ENCODE peak calls at places on chromosome 12, in seven cellular contexts. One of them, this sample, is unnamed.
A peak's percentile ranks its signal among the peaks of the same experiment; 100 is the strongest.

GRCh38 chr12:54301428-54302045 is 722 bp upstream of the NFE2 start:
- DNase-seq in bronchial epithelial cell: no peak
- DNase-seq in sigmoid colon: peak; percentile 45
- DNase-seq in nephron progenitor cell: no peak
- DNase-seq in endothelial cell: no peak
- DNase-seq in psoas muscle: no peak
- DNase-seq in ovary: no peak
- DNase-seq in this sample: no peak

GRCh38 chr12:90938451-90938850 is 16.5 kb downstream of the CCER1 start:
- DNase-seq in psoas muscle: no peak
- DNase-seq in nephron progenitor cell: no peak
- DNase-seq in endothelial cell: no peak
- DNase-seq in bronchial epithelial cell: peak; percentile 84
- DNase-seq in ovary: no peak
- DNase-seq in sigmoid colon: no peak
- DNase-seq in this sample: no peak

GRCh38 chr12:110741371-110741770 is 1.3 kb downstream of the PPP1CC start:
- DNase-seq in psoas muscle: no peak
- DNase-seq in endothelial cell: no peak
- DNase-seq in bronchial epithelial cell: peak; percentile 24
- DNase-seq in ovary: no peak
- DNase-seq in sigmoid colon: no peak
- DNase-seq in nephron progenitor cell: no peak
- DNase-seq in this sample: no peak

GRCh38 chr12:7837366-7837765 is 35.3 kb downstream of the SLC2A14 start:
- DNase-seq in ovary: no peak
- DNase-seq in sigmoid colon: no peak
- DNase-seq in nephron progenitor cell: no peak
- DNase-seq in endothelial cell: no peak
- DNase-seq in psoas muscle: no peak
- DNase-seq in bronchial epithelial cell: no peak
- DNase-seq in this sample: no peak

GRCh38 chr12:98123186-98123585 is 392.2 kb upstream of the TMPO start:
- DNase-seq in nephron progenitor cell: no peak
- DNase-seq in bronchial epithelial cell: no peak
- DNase-seq in ovary: no peak
- DNase-seq in psoas muscle: no peak
- DNase-seq in endothelial cell: no peak
- DNase-seq in sigmoid colon: no peak
- DNase-seq in this sample: no peak

GRCh38 chr12:93573552-93574223 is 1.2 kb downstream of the SOCS2 start:
- DNase-seq in nephron progenitor cell: peak; percentile 25
- DNase-seq in endothelial cell: no peak
- DNase-seq in psoas muscle: no peak
- DNase-seq in bronchial epithelial cell: peak; percentile 66
- DNase-seq in sigmoid colon: no peak
- DNase-seq in ovary: peak; percentile 30
- DNase-seq in this sample: no peak

GRCh38 chr12:6114476-6114870 is 10.0 kb downstream of the VWF start:
- DNase-seq in sigmoid colon: no peak
- DNase-seq in bronchial epithelial cell: no peak
- DNase-seq in nephron progenitor cell: no peak
- DNase-seq in psoas muscle: no peak
- DNase-seq in ovary: no peak
- DNase-seq in endothelial cell: no peak
- DNase-seq in this sample: no peak

GRCh38 chr12:109540526-109541411 is 32.5 kb downstream of the MMAB start:
- DNase-seq in bronchial epithelial cell: no peak
- DNase-seq in psoas muscle: no peak
- DNase-seq in nephron progenitor cell: no peak
- DNase-seq in ovary: no peak
- DNase-seq in endothelial cell: no peak
- DNase-seq in sigmoid colon: no peak
- DNase-seq in this sample: no peak

GRCh38 chr12:83841620-83842019 is 1071.0 kb downstream of the SLC6A15 start:
- DNase-seq in bronchial epithelial cell: peak; percentile 45
- DNase-seq in psoas muscle: no peak
- DNase-seq in endothelial cell: no peak
- DNase-seq in sigmoid colon: no peak
- DNase-seq in nephron progenitor cell: no peak
- DNase-seq in ovary: no peak
- DNase-seq in this sample: no peak

GRCh38 chr12:93526786-93527428 is 45.6 kb upstream of the SOCS2 start:
- DNase-seq in endothelial cell: no peak
- DNase-seq in sigmoid colon: no peak
- DNase-seq in nephron progenitor cell: no peak
- DNase-seq in ovary: no peak
- DNase-seq in bronchial epithelial cell: peak; percentile 82
- DNase-seq in psoas muscle: no peak
- DNase-seq in this sample: no peak

GRCh38 chr12:27899151-27899661 is 73.3 kb downstream of the PTHLH start:
- DNase-seq in endothelial cell: no peak
- DNase-seq in psoas muscle: no peak
- DNase-seq in nephron progenitor cell: no peak
- DNase-seq in sigmoid colon: no peak
- DNase-seq in ovary: no peak
- DNase-seq in bronchial epithelial cell: peak; percentile 100
- DNase-seq in this sample: no peak

GRCh38 chr12:107135177-107135576 is 41.8 kb upstream of the CRY1 start:
- DNase-seq in ovary: no peak
- DNase-seq in sigmoid colon: no peak
- DNase-seq in psoas muscle: no peak
- DNase-seq in nephron progenitor cell: no peak
- DNase-seq in endothelial cell: no peak
- DNase-seq in bronchial epithelial cell: no peak
- DNase-seq in this sample: no peak

GRCh38 chr12:3117144-3117581 is 40.0 kb downstream of the TSPAN9 start:
- DNase-seq in psoas muscle: peak; percentile 19
- DNase-seq in bronchial epithelial cell: no peak
- DNase-seq in ovary: no peak
- DNase-seq in sigmoid colon: no peak
- DNase-seq in endothelial cell: no peak
- DNase-seq in nephron progenitor cell: no peak
- DNase-seq in this sample: no peak

GRCh38 chr12:120094485-120094884 is 22.1 kb downstream of the RAB35 start:
- DNase-seq in nephron progenitor cell: no peak
- DNase-seq in psoas muscle: peak; percentile 51
- DNase-seq in endothelial cell: no peak
- DNase-seq in bronchial epithelial cell: no peak
- DNase-seq in sigmoid colon: no peak
- DNase-seq in ovary: no peak
- DNase-seq in this sample: no peak

GRCh38 chr12:108568653-108569154 is 6.3 kb downstream of the ISCU start:
- DNase-seq in ovary: no peak
- DNase-seq in sigmoid colon: no peak
- DNase-seq in nephron progenitor cell: no peak
- DNase-seq in bronchial epithelial cell: no peak
- DNase-seq in psoas muscle: no peak
- DNase-seq in endothelial cell: no peak
- DNase-seq in this sample: no peak

GRCh38 chr12:91964501-91964900 is 181.1 kb downstream of the BTG1 start:
- DNase-seq in ovary: no peak
- DNase-seq in bronchial epithelial cell: no peak
- DNase-seq in psoas muscle: no peak
- DNase-seq in sigmoid colon: no peak
- DNase-seq in endothelial cell: no peak
- DNase-seq in nephron progenitor cell: no peak
- DNase-seq in this sample: no peak
- TF ChIP-seq CTCF in ovary: no peak
- TF ChIP-seq CTCF in bronchial epithelial cell: no peak
- TF ChIP-seq CTCF in psoas muscle: no peak
- TF ChIP-seq CTCF in sigmoid colon: no peak
- TF ChIP-seq CTCF in endothelial cell: no peak
- TF ChIP-seq CTCF in nephron progenitor cell: no peak
- TF ChIP-seq CTCF in this sample: no peak

DNA sequence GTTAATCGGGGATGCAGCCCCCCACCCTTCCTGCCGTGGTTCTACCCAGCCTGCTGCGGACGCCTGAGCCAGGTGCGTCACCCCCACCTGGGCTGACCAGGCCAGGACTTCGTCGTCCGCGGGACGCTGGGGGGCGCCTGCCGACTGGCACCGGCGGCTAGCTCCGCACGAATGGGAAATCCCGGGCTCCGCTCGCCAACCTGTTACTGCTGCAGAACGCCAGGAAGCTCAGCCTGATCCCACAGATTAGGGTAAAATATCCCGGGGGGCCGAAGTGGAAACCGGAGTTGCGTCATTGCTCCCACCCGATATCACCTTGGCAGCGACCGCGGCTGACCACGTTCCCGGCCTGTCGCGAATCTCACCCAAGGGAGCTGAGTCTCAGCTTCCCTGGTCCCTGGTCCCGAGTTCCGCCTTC is 528 bp upstream of the VDR start:
- DNase-seq in ovary: peak; percentile 56
- DNase-seq in psoas muscle: peak; percentile 68
- DNase-seq in bronchial epithelial cell: no peak
- DNase-seq in endothelial cell: peak; percentile 36
- DNase-seq in sigmoid colon: peak; percentile 69
- DNase-seq in nephron progenitor cell: peak; percentile 51
- DNase-seq in this sample: peak; percentile 70
- TF ChIP-seq CTCF in ovary: peak; percentile 45
- TF ChIP-seq CTCF in psoas muscle: peak; percentile 36
- TF ChIP-seq CTCF in bronchial epithelial cell: peak; percentile 59
- TF ChIP-seq CTCF in endothelial cell: no peak
- TF ChIP-seq CTCF in sigmoid colon: peak; percentile 27
- TF ChIP-seq CTCF in nephron progenitor cell: peak; percentile 17
- TF ChIP-seq CTCF in this sample: peak; percentile 67

GRCh38 chr12:67647547-67648305 is 819 bp upstream of the DYRK2 start:
- DNase-seq in ovary: peak; percentile 79
- DNase-seq in nephron progenitor cell: peak; percentile 76
- DNase-seq in sigmoid colon: peak; percentile 93
- DNase-seq in endothelial cell: peak; percentile 66
- DNase-seq in psoas muscle: peak; percentile 91
- DNase-seq in bronchial epithelial cell: peak; percentile 76
- DNase-seq in this sample: peak; percentile 54
- TF ChIP-seq CTCF in ovary: peak; percentile 30
- TF ChIP-seq CTCF in nephron progenitor cell: no peak
- TF ChIP-seq CTCF in sigmoid colon: peak; percentile 42
- TF ChIP-seq CTCF in endothelial cell: peak; percentile 28
- TF ChIP-seq CTCF in psoas muscle: peak; percentile 43
- TF ChIP-seq CTCF in bronchial epithelial cell: peak; percentile 53
- TF ChIP-seq CTCF in this sample: peak; percentile 41

DNA sequence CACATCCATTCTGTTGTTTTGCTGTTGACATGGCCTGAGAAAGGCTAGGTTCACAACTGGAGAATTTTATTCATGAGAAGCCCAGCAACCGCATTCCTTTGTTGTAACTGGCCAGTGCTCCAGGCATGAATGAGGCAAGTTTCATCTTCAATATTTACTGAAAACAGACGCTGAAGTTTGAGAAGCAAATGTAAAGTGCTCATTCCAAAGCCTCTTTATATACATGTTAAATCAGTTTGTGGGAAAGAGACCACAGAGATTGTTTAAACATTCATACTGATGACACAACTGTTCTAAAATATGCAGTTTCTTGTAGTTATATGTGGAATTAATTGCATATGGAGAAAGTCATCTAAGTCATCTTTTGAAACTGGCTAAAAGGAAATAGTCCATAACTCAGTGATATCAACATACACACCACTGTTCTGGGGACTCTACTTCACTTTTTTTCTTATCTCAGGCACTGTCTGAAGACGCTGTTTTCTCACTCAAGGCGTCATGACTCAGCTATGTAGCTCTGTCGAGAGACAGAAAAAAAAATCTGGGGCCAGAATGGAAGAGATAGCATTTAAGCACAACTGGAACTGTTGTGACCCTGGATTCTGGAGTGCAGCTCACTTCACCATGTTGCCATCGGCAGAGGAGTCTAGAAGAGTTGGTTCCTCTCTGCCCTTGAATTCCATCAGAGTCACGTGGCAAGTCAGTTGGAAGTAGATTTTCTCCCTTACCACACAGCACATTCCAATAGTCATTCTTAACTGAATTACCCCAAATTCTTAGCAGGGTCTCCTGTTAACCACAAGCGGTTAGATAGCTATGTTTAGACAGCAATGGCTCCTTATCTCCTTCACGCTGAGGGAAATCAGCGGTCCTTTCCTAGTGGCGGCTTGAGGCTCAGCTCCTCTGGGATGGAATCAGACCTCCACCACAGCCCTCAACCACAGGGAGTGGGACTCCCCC is 258.4 kb upstream of the HMGA2 start:
- DNase-seq in sigmoid colon: no peak
- DNase-seq in bronchial epithelial cell: peak; percentile 79
- DNase-seq in ovary: no peak
- DNase-seq in nephron progenitor cell: no peak
- DNase-seq in psoas muscle: no peak
- DNase-seq in endothelial cell: no peak
- DNase-seq in this sample: no peak
- TF ChIP-seq CTCF in sigmoid colon: no peak
- TF ChIP-seq CTCF in bronchial epithelial cell: no peak
- TF ChIP-seq CTCF in ovary: no peak
- TF ChIP-seq CTCF in nephron progenitor cell: no peak
- TF ChIP-seq CTCF in psoas muscle: no peak
- TF ChIP-seq CTCF in endothelial cell: no peak
- TF ChIP-seq CTCF in this sample: no peak

GRCh38 chr12:113805673-113806072 is 160.5 kb downstream of the RBM19 start:
- DNase-seq in sigmoid colon: no peak
- DNase-seq in ovary: no peak
- DNase-seq in endothelial cell: no peak
- DNase-seq in psoas muscle: no peak
- DNase-seq in bronchial epithelial cell: no peak
- DNase-seq in nephron progenitor cell: no peak
- DNase-seq in this sample: no peak
- TF ChIP-seq CTCF in sigmoid colon: no peak
- TF ChIP-seq CTCF in ovary: no peak
- TF ChIP-seq CTCF in endothelial cell: no peak
- TF ChIP-seq CTCF in psoas muscle: no peak
- TF ChIP-seq CTCF in bronchial epithelial cell: no peak
- TF ChIP-seq CTCF in nephron progenitor cell: no peak
- TF ChIP-seq CTCF in this sample: no peak

DNA sequence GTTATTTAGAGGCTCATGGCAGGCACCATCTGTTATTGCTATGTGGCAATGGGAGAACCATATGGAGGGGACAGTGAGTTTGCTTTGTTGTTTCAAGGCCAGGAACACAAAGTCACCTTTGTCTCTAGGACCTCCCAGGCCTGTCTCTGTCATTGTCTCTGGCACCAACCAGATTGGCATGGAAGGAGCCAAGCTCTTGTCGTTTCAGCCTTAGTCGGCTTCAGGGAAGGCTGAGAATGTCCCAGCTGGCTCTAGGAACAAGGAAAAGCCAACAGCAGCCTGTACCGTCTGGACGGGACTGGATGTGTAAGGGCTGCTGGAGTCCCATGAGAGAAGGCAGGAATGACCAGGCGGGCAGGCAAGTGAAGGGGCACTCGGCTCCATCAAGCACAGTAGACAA is 29.2 kb downstream of the RPH3A start:
- DNase-seq in sigmoid colon: no peak
- DNase-seq in ovary: no peak
- DNase-seq in nephron progenitor cell: no peak
- DNase-seq in psoas muscle: no peak
- DNase-seq in bronchial epithelial cell: no peak
- DNase-seq in endothelial cell: no peak
- DNase-seq in this sample: no peak
- TF ChIP-seq CTCF in sigmoid colon: no peak
- TF ChIP-seq CTCF in ovary: no peak
- TF ChIP-seq CTCF in nephron progenitor cell: no peak
- TF ChIP-seq CTCF in psoas muscle: no peak
- TF ChIP-seq CTCF in bronchial epithelial cell: no peak
- TF ChIP-seq CTCF in endothelial cell: no peak
- TF ChIP-seq CTCF in this sample: no peak